ENCODE peak calls at places on chromosome 9, in eight cellular contexts. O is IMR-90, A is fibroblast of lung, Z is Caco-2, L is lung, T is nephron progenitor cell, R is breast epithelium, G is dorsolateral prefrontal cortex. H is an unnamed sample.

GRCh38 chr9:127445851-127446719 is 5.1 kb downstream of the RPL12 start:
- DNase-seq in O (no peak), A (no peak), Z (peak; percentile 71), L (no peak), T (no peak), R (no peak), G (no peak), H (peak; percentile 21)

GRCh38 chr9:98751210-98751609 is 42.5 kb upstream of the GABBR2 start:
- DNase-seq in O (no peak), A (no peak), Z (no peak), L (no peak), T (no peak), R (no peak), G (no peak), H (no peak)

GRCh38 chr9:81543695-81544094 is 145.7 kb downstream of the TLE1 start:
- DNase-seq in O (no peak), A (no peak), Z (no peak), L (no peak), T (no peak), R (no peak), G (no peak), H (no peak)

GRCh38 chr9:35940474-35941467 is 17.2 kb downstream of the OR2S2 start:
- DNase-seq in O (no peak), A (peak; percentile 55), Z (no peak), L (no peak), T (no peak), R (no peak), G (no peak), H (no peak)

GRCh38 chr9:88988796-88989641 is 2.2 kb upstream of the S1PR3 start:
- DNase-seq in O (peak; percentile 69), A (peak; percentile 60), Z (no peak), L (no peak), T (no peak), R (no peak), G (no peak), H (peak; percentile 47)

GRCh38 chr9:93020785-93021670 is 37.5 kb upstream of the SUSD3 start:
- DNase-seq in O (no peak), A (peak; percentile 7), Z (no peak), L (no peak), T (no peak), R (no peak), G (peak; percentile 25), H (no peak)

GRCh38 chr9:133112361-133113026 is 8.5 kb downstream of the RALGDS start:
- DNase-seq in O (no peak), A (no peak), Z (no peak), L (peak; percentile 79), T (no peak), R (no peak), G (no peak), H (no peak)

GRCh38 chr9:108588246-108588645 is 267.5 kb downstream of the ACTL7B start:
- DNase-seq in O (no peak), A (no peak), Z (no peak), L (no peak), T (no peak), R (no peak), G (no peak), H (no peak)

GRCh38 chr9:129617167-129617566 is 3.7 kb downstream of the C9orf50 start:
- DNase-seq in O (peak; percentile 86), A (peak; percentile 82), Z (no peak), L (no peak), T (no peak), R (no peak), G (no peak), H (peak; percentile 53)

GRCh38 chr9:101446732-101447131 is 11.2 kb upstream of the ALDOB start:
- DNase-seq in O (no peak), A (no peak), Z (no peak), L (no peak), T (no peak), R (no peak), G (no peak), H (no peak)

GRCh38 chr9:76987594-76988200 is 31.8 kb upstream of the FOXB2 start:
- DNase-seq in O (peak; percentile 44), A (peak; percentile 32), Z (peak; percentile 25), L (no peak), T (peak; percentile 18), R (no peak), G (no peak), H (peak; percentile 68)

GRCh38 chr9:81563020-81563407 is 126.3 kb downstream of the TLE1 start:
- DNase-seq in O (no peak), A (no peak), Z (no peak), L (no peak), T (no peak), R (no peak), G (no peak), H (no peak)

GRCh38 chr9:84136119-84136868 is 155.7 kb downstream of the RMI1 start:
- DNase-seq in O (peak; percentile 29), A (peak; percentile 48), Z (no peak), L (no peak), T (no peak), R (no peak), G (no peak), H (peak; percentile 72)

DNA sequence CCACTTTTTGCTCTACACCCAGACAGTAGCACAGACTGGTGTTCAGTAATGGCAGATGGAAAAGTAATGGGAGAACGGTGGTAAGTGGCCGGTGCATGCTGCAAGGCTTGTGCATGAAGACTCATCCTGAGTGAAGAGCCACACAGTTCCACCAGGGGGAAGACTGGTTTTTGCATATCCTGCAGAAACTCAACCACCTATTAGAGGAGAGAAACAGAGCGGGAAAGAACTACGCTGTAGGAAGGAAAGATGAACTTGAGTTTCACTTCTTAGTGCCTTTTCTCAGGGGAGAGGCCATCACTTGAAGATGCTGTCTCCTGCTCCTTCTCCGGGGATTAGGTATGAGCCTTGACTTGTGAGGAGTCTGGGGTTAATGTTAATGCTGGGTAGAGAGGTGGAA is 9.4 kb upstream of the PRSS3 start:
- DNase-seq in O (peak; percentile 28), A (peak; percentile 24), Z (no peak), L (no peak), T (no peak), R (no peak), G (no peak), H (no peak)
- TF ChIP-seq CTCF in O (peak; percentile 28), A (no peak), Z (peak; percentile 41), L (no peak), T (no peak), R (no peak), G (no peak), H (peak; percentile 7)

DNA sequence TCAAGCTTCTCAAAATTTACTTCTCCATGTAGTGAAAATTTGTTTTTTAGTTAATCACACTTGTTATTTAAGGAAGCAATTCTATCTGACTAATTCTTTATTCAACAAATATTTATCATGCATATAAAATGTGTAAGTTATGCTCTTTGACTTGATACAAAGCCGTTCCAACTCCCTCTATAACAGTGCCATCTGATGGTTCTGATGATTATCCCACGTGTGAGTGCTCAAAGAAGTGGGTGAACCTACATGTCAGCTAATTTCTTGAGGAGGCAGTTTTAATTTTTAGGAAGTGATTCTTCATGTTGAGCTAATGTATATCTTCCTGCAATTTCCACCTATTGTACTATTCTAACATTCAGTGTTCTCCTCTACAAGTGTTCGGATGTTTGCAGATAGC is 88.8 kb upstream of the BRINP1 start:
- DNase-seq in O (no peak), A (no peak), Z (no peak), L (no peak), T (no peak), R (no peak), G (no peak), H (peak; percentile 27)
- TF ChIP-seq CTCF in O (no peak), A (no peak), Z (no peak), L (no peak), T (no peak), R (no peak), G (no peak), H (no peak)

GRCh38 chr9:124813041-124813440 is 36.1 kb downstream of the OLFML2A start:
- DNase-seq in O (no peak), A (no peak), Z (no peak), L (no peak), T (no peak), R (no peak), G (no peak), H (no peak)

GRCh38 chr9:124815601-124816000 is 37.7 kb upstream of the WDR38 start:
- DNase-seq in O (no peak), A (no peak), Z (no peak), L (no peak), T (no peak), R (no peak), G (no peak), H (no peak)

GRCh38 chr9:124814178-124814535 is 37.2 kb downstream of the OLFML2A start:
- DNase-seq in O (no peak), A (no peak), Z (no peak), L (no peak), T (no peak), R (no peak), G (no peak), H (peak; percentile 55)

GRCh38 chr9:124812401-124813016 is 35.6 kb downstream of the OLFML2A start:
- DNase-seq in O (peak; percentile 99), A (peak; percentile 100), Z (peak; percentile 77), L (no peak), T (no peak), R (no peak), G (no peak), H (peak; percentile 88)

GRCh38 chr9:124813496-124814177 is 36.7 kb downstream of the OLFML2A start:
- DNase-seq in O (no peak), A (peak; percentile 50), Z (no peak), L (no peak), T (no peak), R (no peak), G (no peak), H (no peak)
- TF ChIP-seq CTCF in O (no peak), A (no peak), Z (no peak), L (no peak), T (no peak), R (no peak), G (no peak), H (no peak)

DNA sequence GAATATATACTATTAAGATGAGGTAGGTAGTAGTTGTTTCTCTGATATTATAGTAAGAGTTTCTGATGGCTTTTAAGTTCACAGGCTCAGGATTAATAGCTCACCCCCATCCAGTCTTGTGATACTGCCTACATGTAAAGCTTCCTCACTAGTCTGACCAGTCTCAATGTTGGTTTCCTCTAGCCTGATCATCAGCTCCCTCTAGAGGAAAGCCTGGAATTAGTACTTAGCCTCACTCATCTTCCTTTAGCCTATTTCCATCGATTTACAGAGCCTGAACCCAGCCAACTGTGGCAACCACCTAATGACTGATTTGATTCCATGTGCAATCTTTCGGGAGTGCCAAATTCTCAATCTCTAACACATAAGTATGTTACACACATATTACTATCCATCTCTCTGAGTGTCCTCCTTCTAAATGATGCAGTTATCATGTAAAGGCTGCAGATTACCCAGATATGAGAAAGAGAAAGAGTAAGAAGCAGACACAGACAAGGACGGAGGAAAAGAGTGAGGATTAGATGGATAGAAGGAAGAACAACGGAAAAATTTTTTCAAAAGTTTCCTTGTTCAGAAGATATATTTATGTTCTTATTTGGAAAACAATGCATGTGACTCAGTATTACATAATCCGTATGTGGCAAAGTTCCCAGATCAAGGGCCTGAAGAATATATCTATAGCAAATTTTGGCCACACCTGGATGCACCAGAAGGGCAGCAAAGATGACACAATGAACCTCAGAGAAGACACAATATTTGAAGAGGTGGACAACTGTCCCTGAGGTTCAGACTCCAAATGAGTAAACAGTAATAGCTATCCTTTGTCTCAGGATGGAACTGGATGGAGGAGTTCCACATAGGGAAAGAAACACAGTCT is 333.7 kb downstream of the ELAVL2 start:
- DNase-seq in O (peak; percentile 0), A (peak; percentile 27), Z (no peak), L (no peak), T (peak; percentile 17), R (no peak), G (no peak), H (peak; percentile 58)
- TF ChIP-seq CTCF in O (peak; percentile 50), A (peak; percentile 35), Z (peak; percentile 26), L (no peak), T (peak; percentile 70), R (no peak), G (peak; percentile 61), H (peak; percentile 37)

GRCh38 chr9:78783743-78784142 is 486.8 kb downstream of the PSAT1 start:
- DNase-seq in O (no peak), A (no peak), Z (no peak), L (no peak), T (no peak), R (no peak), G (no peak), H (peak; percentile 21)
- TF ChIP-seq CTCF in O (peak; percentile 5), A (peak; percentile 14), Z (no peak), L (no peak), T (peak; percentile 31), R (no peak), G (peak; percentile 18), H (peak; percentile 11)

H was measured in MCF 10A.